ENCODE peak calls at places on chromosomes 7 and 10, in seven cellular contexts. One of them, this sample, is unnamed. For H3K4me1, the result is how much of the 10 kb centered on the place peaks cover.

GRCh38 chr10:100338434-100339036 is 8.5 kb upstream of the SCD start:
- DNase-seq in MM.1S: peak
- DNase-seq in mammary epithelial cell: peak
- DNase-seq in Peyer's patch: peak
- DNase-seq in astrocyte: no peak
- DNase-seq in uterus: peak
- DNase-seq in IMR-90: peak
- DNase-seq in this sample: peak

GRCh38 chr10:7563770-7564169 is 103.0 kb downstream of the ITIH5 start:
- DNase-seq in Peyer's patch: no peak
- DNase-seq in IMR-90: no peak
- DNase-seq in astrocyte: no peak
- DNase-seq in MM.1S: no peak
- DNase-seq in mammary epithelial cell: no peak
- DNase-seq in uterus: no peak
- DNase-seq in this sample: no peak

GRCh38 chr10:30413996-30414576 is 19.9 kb upstream of the MAP3K8 start:
- DNase-seq in MM.1S: peak
- DNase-seq in astrocyte: peak
- DNase-seq in uterus: no peak
- DNase-seq in Peyer's patch: no peak
- DNase-seq in IMR-90: peak
- DNase-seq in mammary epithelial cell: peak
- DNase-seq in this sample: no peak

GRCh38 chr7:87886875-87887274 is 10.6 kb downstream of the DBF4 start:
- DNase-seq in uterus: no peak
- DNase-seq in IMR-90: peak
- DNase-seq in mammary epithelial cell: peak
- DNase-seq in MM.1S: peak
- DNase-seq in astrocyte: peak
- DNase-seq in Peyer's patch: no peak
- DNase-seq in this sample: no peak

GRCh38 chr7:8217200-8218068 is 44.5 kb downstream of the ICA1 start:
- DNase-seq in Peyer's patch: no peak
- DNase-seq in IMR-90: peak
- DNase-seq in uterus: no peak
- DNase-seq in astrocyte: peak
- DNase-seq in mammary epithelial cell: peak
- DNase-seq in MM.1S: peak
- DNase-seq in this sample: no peak

GRCh38 chr10:14191871-14192270 is 138.9 kb downstream of the FRMD4A start:
- DNase-seq in astrocyte: peak
- DNase-seq in mammary epithelial cell: no peak
- DNase-seq in uterus: no peak
- DNase-seq in Peyer's patch: no peak
- DNase-seq in IMR-90: no peak
- DNase-seq in MM.1S: no peak
- DNase-seq in this sample: no peak

GRCh38 chr7:150668472-150668911 is 17.0 kb upstream of the GIMAP2 start:
- DNase-seq in MM.1S: peak
- DNase-seq in Peyer's patch: no peak
- DNase-seq in astrocyte: no peak
- DNase-seq in IMR-90: no peak
- DNase-seq in uterus: no peak
- DNase-seq in mammary epithelial cell: no peak
- DNase-seq in this sample: no peak

GRCh38 chr10:89389254-89389653 is 3.2 kb upstream of the IFIT1 start:
- DNase-seq in Peyer's patch: no peak
- DNase-seq in mammary epithelial cell: peak
- DNase-seq in uterus: no peak
- DNase-seq in MM.1S: peak
- DNase-seq in astrocyte: peak
- DNase-seq in IMR-90: peak
- DNase-seq in this sample: no peak

GRCh38 chr10:114311496-114312195 is 72.6 kb downstream of the VWA2 start:
- DNase-seq in MM.1S: no peak
- DNase-seq in astrocyte: no peak
- DNase-seq in mammary epithelial cell: no peak
- DNase-seq in Peyer's patch: no peak
- DNase-seq in IMR-90: no peak
- DNase-seq in uterus: no peak
- DNase-seq in this sample: no peak

GRCh38 chr7:67105382-67105781 is 108.7 kb downstream of the TYW1 start:
- DNase-seq in mammary epithelial cell: peak
- DNase-seq in IMR-90: peak
- DNase-seq in astrocyte: peak
- DNase-seq in uterus: no peak
- DNase-seq in MM.1S: peak
- DNase-seq in Peyer's patch: no peak
- DNase-seq in this sample: no peak

GRCh38 chr10:8392216-8392615 is 337.7 kb downstream of the GATA3 start:
- DNase-seq in astrocyte: peak
- DNase-seq in mammary epithelial cell: peak
- DNase-seq in IMR-90: peak
- DNase-seq in Peyer's patch: no peak
- DNase-seq in uterus: no peak
- DNase-seq in MM.1S: no peak
- DNase-seq in this sample: no peak

GRCh38 chr10:96395931-96396877 is 37.4 kb upstream of the OPALIN start:
- DNase-seq in uterus: peak
- DNase-seq in Peyer's patch: peak
- DNase-seq in MM.1S: peak
- DNase-seq in IMR-90: peak
- DNase-seq in mammary epithelial cell: peak
- DNase-seq in astrocyte: peak
- DNase-seq in this sample: peak

GRCh38 chr10:46558411-46559185 is 2.1 kb upstream of the GPRIN2 start:
- DNase-seq in Peyer's patch: peak
- DNase-seq in mammary epithelial cell: no peak
- DNase-seq in uterus: no peak
- DNase-seq in MM.1S: peak
- DNase-seq in IMR-90: no peak
- DNase-seq in astrocyte: no peak
- DNase-seq in this sample: peak

GRCh38 chr10:13483951-13484350 is 44.9 kb downstream of the BEND7 start:
- DNase-seq in mammary epithelial cell: no peak
- DNase-seq in IMR-90: no peak
- DNase-seq in MM.1S: no peak
- DNase-seq in uterus: no peak
- DNase-seq in Peyer's patch: peak
- DNase-seq in astrocyte: no peak
- DNase-seq in this sample: peak

GRCh38 chr10:118449521-118449920 is 107.4 kb upstream of the FAM204A start:
- DNase-seq in Peyer's patch: no peak
- DNase-seq in MM.1S: no peak
- DNase-seq in uterus: no peak
- DNase-seq in mammary epithelial cell: no peak
- DNase-seq in astrocyte: no peak
- DNase-seq in IMR-90: no peak
- DNase-seq in this sample: no peak

GRCh38 chr7:143519411-143520131 is 41.9 kb downstream of the TAS2R41 start:
- DNase-seq in IMR-90: peak
- DNase-seq in mammary epithelial cell: peak
- DNase-seq in astrocyte: peak
- DNase-seq in uterus: no peak
- DNase-seq in Peyer's patch: no peak
- DNase-seq in MM.1S: no peak
- DNase-seq in this sample: no peak

GRCh38 chr7:25580156-25580555 is 351.9 kb upstream of the NPVF start:
- DNase-seq in Peyer's patch: no peak
- DNase-seq in MM.1S: no peak
- DNase-seq in mammary epithelial cell: no peak
- DNase-seq in astrocyte: no peak
- DNase-seq in uterus: no peak
- DNase-seq in IMR-90: no peak
- DNase-seq in this sample: no peak
- TF ChIP-seq CTCF in Peyer's patch: no peak
- TF ChIP-seq CTCF in MM.1S: no peak
- TF ChIP-seq CTCF in mammary epithelial cell: no peak
- TF ChIP-seq CTCF in astrocyte: no peak
- TF ChIP-seq CTCF in uterus: no peak
- TF ChIP-seq CTCF in IMR-90: no peak
- TF ChIP-seq CTCF in this sample: no peak

GRCh38 chr10:132859084-132859855 is 73.3 kb upstream of the NKX6-2 start:
- DNase-seq in uterus: no peak
- DNase-seq in Peyer's patch: no peak
- DNase-seq in astrocyte: no peak
- DNase-seq in mammary epithelial cell: no peak
- DNase-seq in MM.1S: no peak
- DNase-seq in IMR-90: no peak
- DNase-seq in this sample: no peak

GRCh38 chr10:132858121-132859081 is 72.5 kb upstream of the NKX6-2 start:
- DNase-seq in Peyer's patch: no peak
- DNase-seq in mammary epithelial cell: no peak
- DNase-seq in astrocyte: no peak
- DNase-seq in IMR-90: no peak
- DNase-seq in uterus: peak
- DNase-seq in MM.1S: no peak
- DNase-seq in this sample: no peak

GRCh38 chr10:132856869-132857524 is 71.0 kb upstream of the NKX6-2 start:
- DNase-seq in IMR-90: no peak
- DNase-seq in astrocyte: no peak
- DNase-seq in mammary epithelial cell: no peak
- DNase-seq in Peyer's patch: no peak
- DNase-seq in uterus: peak
- DNase-seq in MM.1S: no peak
- DNase-seq in this sample: no peak

GRCh38 chr10:132851451-132851850 is 65.5 kb upstream of the NKX6-2 start:
- DNase-seq in MM.1S: no peak
- DNase-seq in mammary epithelial cell: no peak
- DNase-seq in uterus: no peak
- DNase-seq in IMR-90: no peak
- DNase-seq in Peyer's patch: no peak
- DNase-seq in astrocyte: no peak
- DNase-seq in this sample: peak

DNA sequence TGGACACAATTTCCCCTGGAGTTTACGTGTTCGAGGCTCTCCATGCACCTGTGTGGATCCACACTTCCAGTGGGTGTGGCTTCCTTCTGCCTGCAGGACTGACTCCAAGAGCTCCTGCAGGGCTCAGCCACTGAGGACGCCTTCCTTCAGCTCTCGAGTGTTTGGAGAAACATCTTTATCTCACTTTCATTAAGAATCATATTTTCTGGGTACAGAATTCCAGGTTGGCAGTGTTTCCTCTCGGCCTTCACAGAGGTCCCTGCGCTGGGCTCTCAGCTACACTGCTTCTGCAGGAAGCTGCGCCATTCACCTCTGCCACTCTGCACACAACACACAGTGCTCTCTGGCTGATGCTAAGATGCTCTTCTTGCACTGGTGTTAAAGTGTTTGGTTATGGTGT is 69.9 kb upstream of the NKX6-2 start:
- DNase-seq in astrocyte: no peak
- DNase-seq in uterus: no peak
- DNase-seq in IMR-90: no peak
- DNase-seq in mammary epithelial cell: no peak
- DNase-seq in Peyer's patch: no peak
- DNase-seq in MM.1S: no peak
- DNase-seq in this sample: peak
- H3K4me3 ChIP-seq in astrocyte: no peak
- H3K4me3 ChIP-seq in uterus: no peak
- H3K4me3 ChIP-seq in IMR-90: no peak
- H3K4me3 ChIP-seq in mammary epithelial cell: no peak
- H3K4me3 ChIP-seq in Peyer's patch: no peak
- H3K4me3 ChIP-seq in MM.1S: no peak
- H3K4me3 ChIP-seq in this sample: no peak

DNA sequence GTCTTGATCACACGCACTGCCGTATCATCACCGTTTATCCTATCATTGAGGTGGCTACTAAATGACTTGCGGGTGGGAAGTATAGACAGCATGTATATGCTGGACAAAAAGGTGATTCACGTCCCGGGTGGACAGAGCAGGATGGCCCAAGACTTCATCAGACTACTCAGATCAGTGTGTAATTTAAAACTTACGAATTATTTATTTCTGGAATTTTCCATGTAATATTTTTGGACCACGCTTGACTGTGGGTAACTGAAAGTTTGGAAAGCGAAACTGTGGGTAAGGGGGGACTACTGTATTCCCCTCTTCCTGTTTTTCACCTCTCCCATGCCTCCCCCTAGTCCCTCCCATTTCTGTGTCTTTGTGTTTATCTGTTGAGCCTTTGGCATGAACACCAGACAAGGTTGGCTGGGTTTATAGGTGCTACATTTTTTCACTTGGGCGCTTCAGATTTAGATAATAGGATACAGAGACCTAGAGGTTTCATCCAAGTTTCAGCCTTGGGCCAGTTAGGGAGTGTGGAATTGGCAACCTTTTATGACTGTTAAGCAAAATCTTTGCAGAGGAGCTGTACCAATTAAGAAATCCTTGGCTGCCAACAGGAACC is 55.8 kb downstream of the RBM20 start:
- DNase-seq in mammary epithelial cell: no peak
- DNase-seq in astrocyte: no peak
- DNase-seq in Peyer's patch: no peak
- DNase-seq in MM.1S: no peak
- DNase-seq in IMR-90: no peak
- DNase-seq in uterus: no peak
- DNase-seq in this sample: no peak
- H3K4me1 ChIP-seq in mammary epithelial cell: under half
- H3K4me1 ChIP-seq in astrocyte: under half
- H3K4me1 ChIP-seq in Peyer's patch: under half
- H3K4me1 ChIP-seq in MM.1S: under half
- H3K4me1 ChIP-seq in IMR-90: under half
- H3K4me1 ChIP-seq in uterus: under half
- H3K4me1 ChIP-seq in this sample: under half

GRCh38 chr10:95178797-95179196 is 15.2 kb upstream of the ACSM6 start:
- DNase-seq in Peyer's patch: no peak
- DNase-seq in mammary epithelial cell: no peak
- DNase-seq in IMR-90: no peak
- DNase-seq in uterus: no peak
- DNase-seq in MM.1S: no peak
- DNase-seq in astrocyte: no peak
- DNase-seq in this sample: no peak

GRCh38 chr10:95177429-95177828 is 16.6 kb upstream of the ACSM6 start:
- DNase-seq in Peyer's patch: no peak
- DNase-seq in mammary epithelial cell: no peak
- DNase-seq in uterus: no peak
- DNase-seq in MM.1S: no peak
- DNase-seq in astrocyte: no peak
- DNase-seq in IMR-90: no peak
- DNase-seq in this sample: no peak

GRCh38 chr10:95178266-95178665 is 15.8 kb upstream of the ACSM6 start:
- DNase-seq in astrocyte: no peak
- DNase-seq in mammary epithelial cell: no peak
- DNase-seq in Peyer's patch: no peak
- DNase-seq in IMR-90: no peak
- DNase-seq in MM.1S: no peak
- DNase-seq in uterus: no peak
- DNase-seq in this sample: no peak

GRCh38 chr10:95172851-95173250 is 21.2 kb upstream of the ACSM6 start:
- DNase-seq in Peyer's patch: no peak
- DNase-seq in mammary epithelial cell: peak
- DNase-seq in uterus: no peak
- DNase-seq in MM.1S: no peak
- DNase-seq in astrocyte: no peak
- DNase-seq in IMR-90: no peak
- DNase-seq in this sample: no peak

DNA sequence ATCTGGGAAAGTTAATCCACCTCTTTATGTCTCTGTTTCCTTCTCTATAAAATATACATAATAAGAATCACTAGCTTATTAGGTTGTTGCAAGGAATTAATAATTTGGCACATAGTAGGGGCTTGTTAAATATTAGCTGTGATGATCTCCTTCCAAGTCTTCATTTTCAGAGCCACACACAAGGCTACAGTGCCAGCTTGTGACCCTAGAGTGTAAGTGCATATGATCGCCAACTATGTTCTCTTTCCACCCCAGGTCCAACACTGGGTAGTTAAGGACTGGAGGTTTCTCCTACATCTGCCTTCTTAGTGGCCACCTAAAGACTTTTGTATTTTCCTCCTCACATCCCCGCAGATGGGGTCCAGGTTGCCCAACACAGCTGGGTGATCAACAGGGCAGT is 17.9 kb upstream of the ACSM6 start:
- DNase-seq in MM.1S: no peak
- DNase-seq in IMR-90: no peak
- DNase-seq in uterus: no peak
- DNase-seq in mammary epithelial cell: no peak
- DNase-seq in Peyer's patch: no peak
- DNase-seq in astrocyte: no peak
- DNase-seq in this sample: no peak
- TF ChIP-seq CTCF in MM.1S: no peak
- TF ChIP-seq CTCF in IMR-90: no peak
- TF ChIP-seq CTCF in uterus: no peak
- TF ChIP-seq CTCF in mammary epithelial cell: peak
- TF ChIP-seq CTCF in Peyer's patch: no peak
- TF ChIP-seq CTCF in astrocyte: no peak
- TF ChIP-seq CTCF in this sample: no peak

This sample was measured in stomach.